ENCODE peak calls at places on chromosomes 5 and 9, in seven cellular contexts. M is AG08396, T is lower leg skin, C is T-helper 2 cell, A is RPMI7951, J is A549, L is B cell. Y is an unnamed sample.
A peak's percentile ranks its signal among the peaks of the same experiment; 100 is the strongest.

GRCh38 chr9:135248721-135249120 is 161.3 kb downstream of the OLFM1 start:
- DNase-seq in M (no peak), T (no peak), C (no peak), A (no peak), J (no peak), L (no peak), Y (no peak)

GRCh38 chr5:52562473-52562872 is 225.2 kb upstream of the ITGA1 start:
- DNase-seq in M (no peak), T (no peak), C (no peak), A (no peak), J (no peak), L (no peak), Y (no peak)

GRCh38 chr5:73437126-73438047 is 11.2 kb downstream of the FOXD1 start:
- DNase-seq in M (peak; percentile 76), T (no peak), C (no peak), A (peak; percentile 39), J (peak; percentile 79), L (peak; percentile 31), Y (peak; percentile 81)

GRCh38 chr9:37925786-37926736 is 22.1 kb upstream of the SLC25A51 start:
- DNase-seq in M (no peak), T (no peak), C (no peak), A (peak; percentile 71), J (no peak), L (no peak), Y (no peak)

GRCh38 chr5:96942911-96943310 is 7.0 kb downstream of the LNPEP start:
- DNase-seq in M (no peak), T (no peak), C (no peak), A (peak; percentile 39), J (no peak), L (no peak), Y (no peak)

GRCh38 chr5:88207575-88207974 is 61.1 kb downstream of the TMEM161B start:
- DNase-seq in M (no peak), T (no peak), C (no peak), A (no peak), J (no peak), L (no peak), Y (no peak)

GRCh38 chr5:67409342-67409741 is 212.7 kb upstream of the CD180 start:
- DNase-seq in M (no peak), T (no peak), C (no peak), A (no peak), J (no peak), L (peak; percentile 3), Y (no peak)

GRCh38 chr5:111071413-111071812 is at the start of gene TSLP:
- DNase-seq in M (no peak), T (no peak), C (no peak), A (no peak), J (no peak), L (no peak), Y (no peak)

GRCh38 chr5:85293139-85293785 is 908.6 kb upstream of the EDIL3 start:
- DNase-seq in M (no peak), T (no peak), C (no peak), A (peak; percentile 19), J (peak; percentile 6), L (no peak), Y (no peak)

GRCh38 chr9:130872511-130872910 is 24.1 kb downstream of the QRFP start:
- DNase-seq in M (no peak), T (no peak), C (no peak), A (no peak), J (no peak), L (no peak), Y (no peak)

GRCh38 chr5:123115020-123115419 is 26.0 kb downstream of the PRDM6 start:
- DNase-seq in M (no peak), T (no peak), C (no peak), A (no peak), J (no peak), L (no peak), Y (no peak)

GRCh38 chr5:113199122-113199905 is 222.7 kb downstream of the DCP2 start:
- DNase-seq in M (no peak), T (no peak), C (no peak), A (peak; percentile 59), J (no peak), L (no peak), Y (no peak)

GRCh38 chr9:95857122-95857521 is 18.4 kb upstream of the ERCC6L2 start:
- DNase-seq in M (no peak), T (no peak), C (no peak), A (peak; percentile 74), J (peak; percentile 19), L (no peak), Y (no peak)

GRCh38 chr5:52710972-52711596 is 76.6 kb upstream of the ITGA1 start:
- DNase-seq in M (no peak), T (no peak), C (no peak), A (peak; percentile 24), J (no peak), L (no peak), Y (no peak)

GRCh38 chr9:136485651-136486050 is 2.8 kb upstream of the SEC16A start:
- DNase-seq in M (no peak), T (no peak), C (no peak), A (no peak), J (no peak), L (no peak), Y (no peak)